ENCODE peak calls at places on chromosomes 5 and 9, in four cellular contexts. S, O, R and N are unnamed samples. For H3K27me3, the result is how much of the 10 kb centered on the place peaks cover.

GRCh38 chr5:91006708-91007107 is 376.4 kb downstream of the ARRDC3 start:
- DNase-seq in R (no peak), O (no peak), S (no peak), N (no peak)

GRCh38 chr5:164832545-164832944 is 1327.1 kb downstream of the MAT2B start:
- DNase-seq in R (no peak), S (no peak), O (no peak), N (no peak)

GRCh38 chr5:157955541-157956172 is 96.7 kb upstream of the CLINT1 start:
- DNase-seq in S (no peak), R (no peak), O (no peak), N (no peak)

GRCh38 chr5:10663531-10664183 is 97.4 kb downstream of the DAP start:
- DNase-seq in S (no peak), R (no peak), O (no peak), N (no peak)

GRCh38 chr5:159972538-159973362 is 36.2 kb upstream of the TTC1 start:
- DNase-seq in S (no peak), R (no peak), O (no peak), N (no peak)

GRCh38 chr9:2157277-2158105 is 142.3 kb downstream of the SMARCA2 start:
- DNase-seq in O (no peak), S (peak), R (peak), N (peak)

GRCh38 chr5:32725994-32726659 is 15.0 kb downstream of the NPR3 start:
- DNase-seq in S (no peak), R (no peak), O (no peak), N (no peak)

GRCh38 chr5:56840597-56840996 is 25.2 kb downstream of the MAP3K1 start:
- DNase-seq in S (no peak), O (no peak), R (no peak), N (no peak)

GRCh38 chr5:172833691-172834569 is at the start of gene ERGIC1:
- DNase-seq in O (peak), S (peak), R (peak), N (peak)

GRCh38 chr5:151236888-151237287 is 13.0 kb upstream of the CCDC69 start:
- DNase-seq in S (no peak), O (no peak), R (no peak), N (no peak)

GRCh38 chr5:65198777-65199120 is 283.0 kb downstream of the ADAMTS6 start:
- DNase-seq in R (no peak), O (no peak), S (no peak), N (no peak)

GRCh38 chr5:139982157-139982974 is 60.7 kb downstream of the NRG2 start:
- DNase-seq in S (no peak), R (no peak), O (no peak), N (no peak)

GRCh38 chr9:96139592-96140251 is 162.3 kb downstream of the HSD17B3 start:
- DNase-seq in S (no peak), R (peak), O (no peak), N (peak)

GRCh38 chr9:123005964-123006363 is 27.5 kb upstream of the GPR21 start:
- DNase-seq in S (no peak), R (no peak), O (no peak), N (no peak)

GRCh38 chr5:158843305-158843704 is 256.4 kb downstream of the EBF1 start:
- DNase-seq in O (no peak), S (no peak), R (no peak), N (no peak)

GRCh38 chr5:32261198-32261597 is 51.5 kb downstream of the MTMR12 start:
- DNase-seq in S (no peak), O (no peak), R (peak), N (no peak)

DNA sequence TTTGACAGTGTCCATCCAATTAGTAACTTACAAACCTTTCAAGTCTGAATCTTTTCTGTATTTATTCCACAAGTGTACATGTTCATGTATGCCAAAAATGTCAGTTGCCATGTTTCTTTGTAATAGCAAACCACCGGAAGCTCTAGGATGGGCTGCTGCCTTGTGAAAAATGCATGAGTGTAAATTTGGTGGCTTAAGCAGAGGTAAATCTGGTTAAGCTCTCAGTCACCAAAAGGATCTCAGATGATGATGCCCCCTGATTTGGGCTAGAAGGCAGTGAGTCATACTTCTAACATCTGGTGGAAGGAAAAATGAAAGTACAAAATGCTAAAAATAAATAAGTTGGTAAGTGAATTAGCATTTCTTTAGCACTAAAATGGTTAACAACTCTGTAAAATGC is 567.5 kb downstream of the ELAVL2 start:
- DNase-seq in S (no peak), R (no peak), O (no peak), N (no peak)
- H3K27me3 ChIP-seq in S (under half), R (under half), O (under half), N (under half)

DNA sequence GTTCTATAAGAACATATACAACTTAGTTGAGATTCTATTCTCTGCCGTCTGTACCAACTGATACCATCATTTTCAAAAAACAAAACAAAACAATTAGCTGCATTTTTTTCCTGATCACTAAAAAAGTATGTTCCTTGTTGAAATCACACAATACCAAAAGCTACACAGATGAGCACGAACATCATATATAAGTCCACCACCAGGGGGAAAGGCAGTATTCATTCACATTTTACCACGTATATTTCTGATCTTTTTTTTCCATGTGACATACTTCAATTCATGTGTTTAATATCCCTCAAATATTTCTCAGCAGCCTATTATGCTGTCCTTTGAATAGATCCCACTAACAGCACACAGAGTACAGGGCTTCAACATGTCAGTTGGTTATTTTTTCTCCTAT is 40.6 kb downstream of the IRX2 start:
- DNase-seq in S (no peak), R (no peak), O (no peak), N (no peak)
- TF ChIP-seq CTCF in S (no peak), R (no peak), O (no peak), N (peak)

DNA sequence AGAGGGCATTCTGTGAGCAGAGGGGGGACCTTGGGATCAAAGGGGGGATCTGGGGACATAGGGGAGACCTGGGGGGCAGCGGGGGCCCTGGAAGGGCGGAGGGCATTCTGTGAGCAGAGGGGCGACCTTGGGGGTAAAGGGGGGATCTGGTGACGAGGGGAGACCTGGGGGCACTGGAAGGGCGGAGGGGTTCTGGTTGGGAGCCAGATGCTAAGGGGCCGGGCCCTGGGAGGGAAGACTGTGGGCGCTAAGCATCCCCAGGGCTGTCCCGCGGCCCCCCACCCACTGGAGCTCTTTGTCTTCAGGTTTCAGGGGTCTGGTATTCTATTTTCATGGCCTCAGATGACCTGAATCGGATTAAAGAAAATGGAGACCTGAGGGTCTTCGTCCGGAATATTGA is 748 bp downstream of the LCN9 start:
- DNase-seq in S (no peak), R (no peak), O (no peak), N (no peak)
- H3K4me3 ChIP-seq in S (no peak), R (no peak), O (no peak), N (no peak)

GRCh38 chr5:51391175-51391574 is 7.9 kb downstream of the ISL1 start:
- DNase-seq in O (no peak), S (no peak), R (no peak), N (no peak)
- H3K27me3 ChIP-seq in O (under half), S (half or more), R (half or more), N (under half)

GRCh38 chr5:111681791-111682190 is 75.2 kb downstream of the NREP start:
- DNase-seq in R (no peak), S (no peak), O (no peak), N (no peak)

GRCh38 chr5:111681414-111681790 is 75.6 kb downstream of the NREP start:
- DNase-seq in S (no peak), R (no peak), O (no peak), N (no peak)

GRCh38 chr5:111689576-111689975 is 67.4 kb downstream of the NREP start:
- DNase-seq in O (no peak), S (no peak), R (no peak), N (no peak)

GRCh38 chr5:111680737-111681413 is 76.1 kb downstream of the NREP start:
- DNase-seq in S (no peak), O (no peak), R (no peak), N (peak)

DNA sequence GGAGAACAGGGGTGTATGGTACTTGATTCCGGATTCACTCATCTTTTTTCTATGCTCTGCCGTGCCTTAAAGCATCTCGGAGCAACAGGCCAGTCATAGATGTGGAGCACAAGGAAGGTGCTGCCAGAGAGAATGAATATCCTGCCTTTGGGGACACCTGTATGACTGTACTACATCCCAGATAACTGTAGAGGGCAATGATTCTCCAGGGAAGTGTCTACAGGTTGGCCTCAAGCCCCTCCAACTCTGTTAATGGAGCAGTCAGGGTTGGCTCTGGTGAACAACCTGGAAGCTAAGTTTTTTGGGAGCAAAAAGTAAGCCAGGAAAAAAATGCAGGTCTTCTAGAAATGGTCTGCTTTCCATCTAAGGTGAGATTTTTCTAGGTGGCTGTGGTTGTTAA is 71.0 kb downstream of the NREP start:
- DNase-seq in R (no peak), O (no peak), S (no peak), N (no peak)
- TF ChIP-seq CTCF in R (no peak), O (peak), S (no peak), N (no peak)